ENCODE peak calls at places on chromosomes 13 and 19, in seven cellular contexts. S is Jurkat, Clone E6-1; R is naive thymus-derived CD4-positive, alpha-beta T cell; G is activated CD4-positive, alpha-beta T cell treated with anti-CD3 and anti-CD28 coated beads for 1 hour; N is epithelial cell of prostate; I is caudate nucleus; B is neural crest cell. K is an unnamed sample.

GRCh38 chr13:44819762-44820161 is 169.5 kb downstream of the NUFIP1 start:
- DNase-seq in S (no peak), R (no peak), G (no peak), N (no peak), I (no peak), B (no peak), K (no peak)

GRCh38 chr13:26694609-26695359 is 65.8 kb downstream of the GPR12 start:
- DNase-seq in S (no peak), R (no peak), G (no peak), N (no peak), I (no peak), B (no peak), K (no peak)

GRCh38 chr13:51776179-51776578 is 27.8 kb downstream of the DHRS12 start:
- DNase-seq in S (no peak), R (no peak), G (no peak), N (no peak), I (no peak), B (no peak), K (no peak)

GRCh38 chr13:82758056-82758455 is 1124.2 kb downstream of the SLITRK1 start:
- DNase-seq in S (peak), R (no peak), G (no peak), N (no peak), I (no peak), B (no peak), K (no peak)

GRCh38 chr13:54361460-54361859 is 1332.8 kb downstream of the OLFM4 start:
- DNase-seq in S (no peak), R (no peak), G (no peak), N (no peak), I (no peak), B (no peak), K (no peak)

GRCh38 chr19:35117791-35118190 is 2.2 kb downstream of the FXYD3 start:
- DNase-seq in S (no peak), R (no peak), G (no peak), N (no peak), I (no peak), B (no peak), K (no peak)

GRCh38 chr19:47613165-47614146 is 4.5 kb downstream of the BICRA start:
- DNase-seq in S (no peak), R (no peak), G (no peak), N (no peak), I (no peak), B (no peak), K (no peak)

GRCh38 chr13:76992548-76993001 is 694 bp downstream of the CLN5 start:
- DNase-seq in S (no peak), R (peak), G (no peak), N (no peak), I (no peak), B (no peak), K (peak)

GRCh38 chr13:36193151-36193855 is 21.1 kb downstream of the SOHLH2 start:
- DNase-seq in S (no peak), R (no peak), G (no peak), N (peak), I (no peak), B (no peak), K (no peak)

GRCh38 chr19:41888926-41889325 is 5.9 kb downstream of the ARHGEF1 start:
- DNase-seq in S (no peak), R (peak), G (no peak), N (no peak), I (no peak), B (no peak), K (no peak)

GRCh38 chr13:69737129-69737935 is 370.3 kb upstream of the ATXN8OS start:
- DNase-seq in S (no peak), R (no peak), G (no peak), N (no peak), I (no peak), B (no peak), K (no peak)

GRCh38 chr13:41916173-41916954 is 44.5 kb downstream of the VWA8 start:
- DNase-seq in S (peak), R (peak), G (no peak), N (no peak), I (no peak), B (no peak), K (no peak)

GRCh38 chr19:41863209-41863931 is 3.3 kb downstream of the RPS19 start:
- DNase-seq in S (no peak), R (no peak), G (no peak), N (no peak), I (no peak), B (no peak), K (no peak)

GRCh38 chr19:47112166-47112663 is 1.4 kb downstream of the ZC3H4 start:
- DNase-seq in S (peak), R (peak), G (peak), N (no peak), I (peak), B (peak), K (peak)

GRCh38 chr13:39350461-39350881 is 252.5 kb downstream of the LHFPL6 start:
- DNase-seq in S (no peak), R (no peak), G (no peak), N (no peak), I (no peak), B (no peak), K (no peak)

GRCh38 chr13:45047394-45048328 is 58.3 kb downstream of the GPALPP1 start:
- DNase-seq in S (peak), R (peak), G (peak), N (peak), I (peak), B (peak), K (peak)

GRCh38 chr13:99982741-99983400 is 1.3 kb downstream of the ZIC2 start:
- DNase-seq in S (no peak), R (no peak), G (no peak), N (no peak), I (no peak), B (no peak), K (no peak)

GRCh38 chr19:34351382-34351802 is 13.6 kb upstream of the GPI start:
- DNase-seq in S (peak), R (no peak), G (no peak), N (no peak), I (no peak), B (no peak), K (no peak)

GRCh38 chr13:52599037-52599852 is 43.0 kb upstream of the HNRNPA1L2 start:
- DNase-seq in S (no peak), R (no peak), G (no peak), N (peak), I (no peak), B (no peak), K (no peak)

GRCh38 chr19:18251587-18252369 is 22.5 kb downstream of the IQCN start:
- DNase-seq in S (peak), R (peak), G (peak), N (no peak), I (peak), B (peak), K (peak)

GRCh38 chr13:102878491-102878890 is 32.7 kb downstream of the ERCC5 start:
- DNase-seq in S (no peak), R (no peak), G (no peak), N (no peak), I (no peak), B (no peak), K (no peak)

GRCh38 chr19:1553415-1553814 is 14.7 kb downstream of the MEX3D start:
- DNase-seq in S (no peak), R (no peak), G (no peak), N (no peak), I (no peak), B (no peak), K (no peak)

GRCh38 chr13:93534181-93534700 is 307.6 kb downstream of the GPC6 start:
- DNase-seq in S (no peak), R (no peak), G (no peak), N (no peak), I (no peak), B (no peak), K (no peak)

GRCh38 chr19:18397242-18398202 is at the start of gene LRRC25:
- DNase-seq in S (no peak), R (no peak), G (no peak), N (no peak), I (no peak), B (no peak), K (no peak)

GRCh38 chr19:55632463-55632834 is 8.1 kb upstream of the ZNF784 start:
- DNase-seq in S (peak), R (peak), G (peak), N (peak), I (peak), B (peak), K (peak)

K was measured in amygdala.